ENCODE peak calls at places on chromosomes 11 and 22, in five cellular contexts. One of them, this sample, is unnamed. For H3K4me1, the result is how much of the 10 kb centered on the place peaks cover.

GRCh38 chr11:45646275-45646970 is 19.0 kb downstream of the CHST1 start:
- DNase-seq in lower lobe of right lung: no peak
- DNase-seq in OCI-LY7: peak
- DNase-seq in mammary epithelial cell: peak
- DNase-seq in IMR-90: peak
- DNase-seq in this sample: no peak

GRCh38 chr11:1479006-1479677 is 7.4 kb downstream of the MOB2 start:
- DNase-seq in lower lobe of right lung: peak
- DNase-seq in OCI-LY7: no peak
- DNase-seq in mammary epithelial cell: no peak
- DNase-seq in IMR-90: no peak
- DNase-seq in this sample: peak

GRCh38 chr11:86947541-86947940 is 7.7 kb downstream of the FZD4 start:
- DNase-seq in lower lobe of right lung: no peak
- DNase-seq in OCI-LY7: no peak
- DNase-seq in mammary epithelial cell: peak
- DNase-seq in IMR-90: peak
- DNase-seq in this sample: no peak

GRCh38 chr11:66062408-66062807 is 7.7 kb upstream of the PACS1 start:
- DNase-seq in lower lobe of right lung: no peak
- DNase-seq in OCI-LY7: no peak
- DNase-seq in mammary epithelial cell: no peak
- DNase-seq in IMR-90: no peak
- DNase-seq in this sample: no peak

GRCh38 chr22:46735747-46736608 is 2.1 kb downstream of the CERK start:
- DNase-seq in lower lobe of right lung: no peak
- DNase-seq in OCI-LY7: no peak
- DNase-seq in mammary epithelial cell: no peak
- DNase-seq in IMR-90: no peak
- DNase-seq in this sample: no peak

GRCh38 chr11:76543006-76543703 is 98.3 kb downstream of the EMSY start:
- DNase-seq in lower lobe of right lung: no peak
- DNase-seq in OCI-LY7: no peak
- DNase-seq in mammary epithelial cell: peak
- DNase-seq in IMR-90: peak
- DNase-seq in this sample: no peak

GRCh38 chr11:72932132-72932570 is 117.9 kb downstream of the ATG16L2 start:
- DNase-seq in lower lobe of right lung: no peak
- DNase-seq in OCI-LY7: no peak
- DNase-seq in mammary epithelial cell: peak
- DNase-seq in IMR-90: peak
- DNase-seq in this sample: no peak

GRCh38 chr22:24994070-24994763 is 41.7 kb downstream of the KIAA1671 start:
- DNase-seq in lower lobe of right lung: no peak
- DNase-seq in OCI-LY7: no peak
- DNase-seq in mammary epithelial cell: peak
- DNase-seq in IMR-90: no peak
- DNase-seq in this sample: peak

GRCh38 chr11:8749202-8749601 is 66.6 kb downstream of the RPL27A start:
- DNase-seq in lower lobe of right lung: no peak
- DNase-seq in OCI-LY7: no peak
- DNase-seq in mammary epithelial cell: no peak
- DNase-seq in IMR-90: no peak
- DNase-seq in this sample: peak

GRCh38 chr11:126332221-126332711 is 23.2 kb upstream of the ST3GAL4 start:
- DNase-seq in lower lobe of right lung: no peak
- DNase-seq in OCI-LY7: no peak
- DNase-seq in mammary epithelial cell: peak
- DNase-seq in IMR-90: peak
- DNase-seq in this sample: no peak

GRCh38 chr11:130068986-130069683 is 559 bp upstream of the APLP2 start:
- DNase-seq in lower lobe of right lung: no peak
- DNase-seq in OCI-LY7: no peak
- DNase-seq in mammary epithelial cell: peak
- DNase-seq in IMR-90: peak
- DNase-seq in this sample: peak

GRCh38 chr11:130069684-130070108 is at the start of gene APLP2:
- DNase-seq in lower lobe of right lung: peak
- DNase-seq in OCI-LY7: peak
- DNase-seq in mammary epithelial cell: peak
- DNase-seq in IMR-90: peak
- DNase-seq in this sample: peak

GRCh38 chr11:130071211-130071712 is 1.6 kb downstream of the APLP2 start:
- DNase-seq in lower lobe of right lung: no peak
- DNase-seq in OCI-LY7: peak
- DNase-seq in mammary epithelial cell: peak
- DNase-seq in IMR-90: peak
- DNase-seq in this sample: no peak

GRCh38 chr11:130070109-130070828 is 575 bp downstream of the APLP2 start:
- DNase-seq in lower lobe of right lung: peak
- DNase-seq in OCI-LY7: peak
- DNase-seq in mammary epithelial cell: peak
- DNase-seq in IMR-90: peak
- DNase-seq in this sample: peak

DNA sequence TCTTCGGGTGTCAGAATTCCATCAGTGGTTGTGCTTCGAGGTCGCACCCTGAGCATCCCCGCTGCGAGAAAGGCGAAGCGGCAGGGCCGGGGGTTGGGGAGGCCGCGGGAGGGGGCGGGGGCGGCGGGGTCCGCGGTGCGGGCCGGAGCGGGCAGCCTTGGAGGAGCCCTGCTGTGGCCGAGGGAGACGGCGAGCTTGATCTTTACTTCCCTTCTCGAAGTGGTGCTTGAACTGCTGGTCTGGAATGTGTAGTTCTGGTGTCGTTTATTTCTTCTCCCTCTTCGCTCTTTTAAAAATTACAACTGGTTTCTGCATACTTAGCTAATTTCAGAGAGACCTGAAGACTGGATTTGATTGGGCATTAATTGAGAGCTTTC is 1.1 kb downstream of the APLP2 start:
- DNase-seq in lower lobe of right lung: peak
- DNase-seq in OCI-LY7: peak
- DNase-seq in mammary epithelial cell: peak
- DNase-seq in IMR-90: peak
- DNase-seq in this sample: peak
- H3K27ac ChIP-seq in lower lobe of right lung: peak
- H3K27ac ChIP-seq in OCI-LY7: peak
- H3K27ac ChIP-seq in mammary epithelial cell: peak
- H3K27ac ChIP-seq in IMR-90: peak
- H3K27ac ChIP-seq in this sample: peak

GRCh38 chr22:38086001-38086845 is 2.2 kb upstream of the SLC16A8 start:
- DNase-seq in lower lobe of right lung: peak
- DNase-seq in OCI-LY7: no peak
- DNase-seq in mammary epithelial cell: no peak
- DNase-seq in IMR-90: no peak
- DNase-seq in this sample: peak

GRCh38 chr22:38086942-38087341 is 3.0 kb upstream of the SLC16A8 start:
- DNase-seq in lower lobe of right lung: peak
- DNase-seq in OCI-LY7: no peak
- DNase-seq in mammary epithelial cell: no peak
- DNase-seq in IMR-90: no peak
- DNase-seq in this sample: peak

GRCh38 chr22:38087855-38088254 is 3.9 kb upstream of the SLC16A8 start:
- DNase-seq in lower lobe of right lung: peak
- DNase-seq in OCI-LY7: no peak
- DNase-seq in mammary epithelial cell: no peak
- DNase-seq in IMR-90: no peak
- DNase-seq in this sample: no peak

GRCh38 chr22:38088723-38089473 is 4.9 kb upstream of the SLC16A8 start:
- DNase-seq in lower lobe of right lung: no peak
- DNase-seq in OCI-LY7: no peak
- DNase-seq in mammary epithelial cell: peak
- DNase-seq in IMR-90: no peak
- DNase-seq in this sample: peak

DNA sequence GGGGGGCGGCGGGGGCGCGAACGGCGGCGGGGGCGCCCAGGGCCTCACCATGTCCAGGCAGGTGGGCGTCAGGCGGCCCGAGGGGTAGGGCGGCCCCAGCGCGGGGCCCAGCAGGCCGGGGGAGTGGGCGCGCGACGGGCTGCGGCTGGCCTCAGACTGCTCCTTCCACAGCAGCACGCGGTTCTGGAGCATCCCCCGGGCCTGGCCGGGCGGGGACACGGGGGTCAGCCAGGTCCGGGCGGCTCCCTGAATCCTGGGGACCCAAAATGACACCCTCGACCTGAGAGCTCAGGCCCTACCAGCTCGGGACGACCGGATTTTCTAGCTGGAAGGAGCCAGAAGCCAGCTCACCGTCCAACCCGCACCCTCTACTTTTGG is 5.5 kb upstream of the SLC16A8 start:
- DNase-seq in lower lobe of right lung: no peak
- DNase-seq in OCI-LY7: no peak
- DNase-seq in mammary epithelial cell: no peak
- DNase-seq in IMR-90: no peak
- DNase-seq in this sample: peak
- H3K4me3 ChIP-seq in lower lobe of right lung: no peak
- H3K4me3 ChIP-seq in OCI-LY7: no peak
- H3K4me3 ChIP-seq in mammary epithelial cell: no peak
- H3K4me3 ChIP-seq in IMR-90: no peak
- H3K4me3 ChIP-seq in this sample: no peak

GRCh38 chr11:27204527-27204926 is 158.5 kb downstream of the CCDC34 start:
- DNase-seq in lower lobe of right lung: no peak
- DNase-seq in OCI-LY7: peak
- DNase-seq in mammary epithelial cell: no peak
- DNase-seq in IMR-90: no peak
- DNase-seq in this sample: no peak

GRCh38 chr11:27203077-27203476 is 159.9 kb downstream of the CCDC34 start:
- DNase-seq in lower lobe of right lung: no peak
- DNase-seq in OCI-LY7: no peak
- DNase-seq in mammary epithelial cell: no peak
- DNase-seq in IMR-90: no peak
- DNase-seq in this sample: no peak

GRCh38 chr11:27205269-27205668 is 157.7 kb downstream of the CCDC34 start:
- DNase-seq in lower lobe of right lung: no peak
- DNase-seq in OCI-LY7: no peak
- DNase-seq in mammary epithelial cell: no peak
- DNase-seq in IMR-90: no peak
- DNase-seq in this sample: no peak

GRCh38 chr11:27201454-27202302 is 161.1 kb downstream of the BBOX1 start:
- DNase-seq in lower lobe of right lung: peak
- DNase-seq in OCI-LY7: peak
- DNase-seq in mammary epithelial cell: peak
- DNase-seq in IMR-90: peak
- DNase-seq in this sample: peak

DNA sequence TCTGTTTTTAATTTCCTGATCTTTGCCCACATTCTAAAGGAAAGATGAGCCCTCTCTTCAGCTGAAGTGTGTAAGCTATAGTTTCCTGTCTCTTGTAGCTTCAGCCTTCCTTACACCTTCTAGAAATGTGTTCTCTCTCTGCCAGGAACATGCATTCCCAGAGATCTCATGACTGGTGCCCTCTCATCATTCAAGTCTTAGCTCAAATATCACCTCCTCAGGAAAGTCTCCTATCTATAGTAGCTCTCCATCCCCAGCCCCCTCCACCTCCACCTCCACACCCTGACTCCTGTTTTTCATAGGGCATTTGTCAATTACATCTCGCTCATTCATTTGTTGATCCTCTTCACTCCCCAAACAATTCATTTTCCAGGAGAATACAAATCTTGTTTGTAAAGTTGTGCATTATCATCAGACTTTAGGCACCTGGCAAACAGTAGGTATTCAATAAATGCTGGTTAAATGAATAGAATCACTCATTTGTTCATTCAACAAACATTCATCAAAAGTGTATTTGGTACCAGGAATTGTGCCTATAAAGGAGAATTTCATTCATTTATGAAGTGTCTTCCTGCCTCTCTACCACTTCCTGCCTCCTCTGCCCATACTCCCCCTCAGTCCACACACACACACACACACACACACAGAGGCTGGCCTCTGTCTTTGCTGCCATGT is 160.3 kb downstream of the BBOX1 start:
- DNase-seq in lower lobe of right lung: no peak
- DNase-seq in OCI-LY7: no peak
- DNase-seq in mammary epithelial cell: no peak
- DNase-seq in IMR-90: no peak
- DNase-seq in this sample: no peak
- H3K4me1 ChIP-seq in lower lobe of right lung: under half
- H3K4me1 ChIP-seq in OCI-LY7: under half
- H3K4me1 ChIP-seq in mammary epithelial cell: under half
- H3K4me1 ChIP-seq in IMR-90: under half
- H3K4me1 ChIP-seq in this sample: under half

DNA sequence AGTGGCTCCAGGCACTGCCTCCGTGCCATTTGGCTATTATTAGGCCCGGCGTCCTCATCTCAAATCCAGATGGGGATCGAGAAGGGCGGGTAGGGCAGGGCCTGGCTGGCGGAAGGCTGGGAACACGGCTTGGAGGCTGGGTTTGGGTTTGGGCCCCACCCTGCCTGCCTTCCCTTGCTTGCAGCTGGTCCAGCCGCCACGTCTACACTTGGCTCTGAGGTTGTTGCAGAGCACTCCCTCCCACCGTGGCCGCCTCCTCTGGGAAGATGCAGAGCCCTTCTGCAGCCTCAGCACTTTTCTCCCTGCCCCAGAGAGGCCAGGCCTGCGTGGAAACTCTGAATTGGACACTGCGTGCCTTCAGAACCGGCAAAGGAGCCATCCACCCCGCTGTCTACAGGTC is 5.2 kb upstream of the SMTN start:
- DNase-seq in lower lobe of right lung: peak
- DNase-seq in OCI-LY7: no peak
- DNase-seq in mammary epithelial cell: no peak
- DNase-seq in IMR-90: peak
- DNase-seq in this sample: no peak
- H3K27ac ChIP-seq in lower lobe of right lung: peak
- H3K27ac ChIP-seq in OCI-LY7: no peak
- H3K27ac ChIP-seq in mammary epithelial cell: no peak
- H3K27ac ChIP-seq in IMR-90: no peak
- H3K27ac ChIP-seq in this sample: peak

This sample was measured in right lobe of liver.